ENCODE peak calls at places on chromosomes 11 and 22, in nine cellular contexts. S is A549, C is heart left ventricle, D is mesenchymal stem cell, O is gastrocnemius medialis, K is left ventricle myocardium inferior, Z is body of pancreas, W is adrenal gland, L is HAP-1. J is an unnamed sample.

GRCh38 chr11:86668929-86669328 is 3.5 kb downstream of the ME3 start:
- DNase-seq in Z (no peak), D (no peak), C (no peak), K (no peak), S (no peak), O (no peak), L (no peak), W (no peak), J (no peak)

GRCh38 chr22:37295213-37295886 is 13.0 kb downstream of the CYTH4 start:
- DNase-seq in K (no peak), O (no peak), C (no peak), L (no peak), Z (no peak), D (no peak), S (no peak), W (no peak), J (no peak)

GRCh38 chr11:42536961-42537360 is 774.8 kb upstream of the API5 start:
- DNase-seq in L (no peak), C (no peak), K (no peak), O (no peak), Z (no peak), D (no peak), W (no peak), S (no peak), J (no peak)

GRCh38 chr11:2702771-2703486 is 3.1 kb upstream of the KCNQ1OT1 start:
- DNase-seq in W (no peak), S (no peak), D (no peak), Z (no peak), K (peak; percentile 5), L (no peak), O (no peak), C (no peak), J (no peak)

GRCh38 chr11:113436672-113437252 is 38.4 kb downstream of the DRD2 start:
- DNase-seq in O (no peak), L (no peak), D (no peak), W (no peak), K (no peak), C (no peak), S (no peak), Z (no peak), J (no peak)

GRCh38 chr11:76728778-76729177 is 54.4 kb upstream of the TSKU start:
- DNase-seq in K (no peak), Z (no peak), L (no peak), S (no peak), D (no peak), C (no peak), W (no peak), O (no peak), J (no peak)

GRCh38 chr11:107179829-107180228 is 161.6 kb upstream of the GUCY1A2 start:
- DNase-seq in D (no peak), C (no peak), K (no peak), L (no peak), Z (no peak), S (no peak), O (no peak), W (no peak), J (no peak)

GRCh38 chr11:134120921-134121526 is 52.2 kb downstream of the JAM3 start:
- DNase-seq in C (peak; percentile 30), W (no peak), O (no peak), K (peak; percentile 30), D (peak; percentile 45), L (no peak), S (no peak), Z (no peak), J (peak; percentile 74)

GRCh38 chr22:36411589-36412258 is 24.0 kb upstream of the MYH9 start:
- DNase-seq in O (no peak), S (no peak), W (peak; percentile 49), L (no peak), Z (peak; percentile 81), D (no peak), K (no peak), C (no peak), J (no peak)

GRCh38 chr22:23218867-23219251 is 38.5 kb downstream of the BCR start:
- DNase-seq in D (peak; percentile 83), O (no peak), L (no peak), K (peak; percentile 58), W (no peak), S (no peak), Z (peak; percentile 62), C (no peak), J (peak; percentile 71)

DNA sequence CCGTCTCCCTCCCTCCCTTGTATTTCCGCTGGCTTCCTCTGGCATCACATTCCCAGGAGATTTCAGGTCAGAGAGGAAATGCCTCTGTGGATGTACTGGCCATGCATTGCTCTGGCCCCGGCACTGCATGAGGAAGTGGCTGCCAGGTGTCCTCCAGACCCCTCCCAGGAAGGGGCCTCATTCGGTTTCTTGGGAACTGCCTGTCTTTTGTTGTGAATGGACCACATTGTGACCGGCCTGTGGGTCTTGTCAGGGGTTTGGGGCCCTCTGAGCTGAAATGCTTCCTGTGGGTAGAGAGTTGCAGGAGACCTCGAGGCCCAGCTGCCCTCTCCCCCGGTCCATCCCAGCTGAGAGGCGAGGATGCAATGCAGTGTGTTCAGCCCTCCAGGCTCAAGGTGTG is 18.8 kb upstream of the ST3GAL4 start:
- DNase-seq in L (no peak), D (no peak), O (no peak), K (no peak), C (peak; percentile 45), W (no peak), S (no peak), Z (no peak), J (peak; percentile 64)
- H3K4me1 ChIP-seq in L (no peaks in the 10 kb centered on the region), D (peaks cover 23% of the 10 kb centered on the region), O (peaks cover 33% of the 10 kb centered on the region), K (peaks cover 82% of the 10 kb centered on the region), C (peaks cover 50% of the 10 kb centered on the region), W (peaks cover 47% of the 10 kb centered on the region), S (peaks cover 39% of the 10 kb centered on the region), Z (peaks cover 12% of the 10 kb centered on the region), J (peaks cover 37% of the 10 kb centered on the region)

GRCh38 chr22:48594016-48594756 is 1233.5 kb downstream of the BRD1 start:
- DNase-seq in S (no peak), K (no peak), D (no peak), C (no peak), W (no peak), L (no peak), Z (no peak), O (no peak), J (no peak)
- H3K9me3 ChIP-seq in S (no peaks in the 10 kb centered on the region), K (peaks cover 12% of the 10 kb centered on the region), D (no peaks in the 10 kb centered on the region), C (peaks cover 8% of the 10 kb centered on the region), W (no peaks in the 10 kb centered on the region), L (no peaks in the 10 kb centered on the region), Z (no peaks in the 10 kb centered on the region), O (no peaks in the 10 kb centered on the region), J (no peaks in the 10 kb centered on the region)

GRCh38 chr11:3916962-3917361 is 61.5 kb downstream of the STIM1 start:
- DNase-seq in D (no peak), L (no peak), Z (no peak), C (no peak), K (no peak), W (no peak), S (no peak), O (no peak), J (no peak)
- H3K4me1 ChIP-seq in D (no peaks in the 10 kb centered on the region), L (no peaks in the 10 kb centered on the region), Z (peaks cover 8% of the 10 kb centered on the region), C (no peaks in the 10 kb centered on the region), K (no peaks in the 10 kb centered on the region), W (peaks cover 11% of the 10 kb centered on the region), S (peaks cover 24% of the 10 kb centered on the region), O (peaks cover 33% of the 10 kb centered on the region), J (peaks cover 4% of the 10 kb centered on the region)

DNA sequence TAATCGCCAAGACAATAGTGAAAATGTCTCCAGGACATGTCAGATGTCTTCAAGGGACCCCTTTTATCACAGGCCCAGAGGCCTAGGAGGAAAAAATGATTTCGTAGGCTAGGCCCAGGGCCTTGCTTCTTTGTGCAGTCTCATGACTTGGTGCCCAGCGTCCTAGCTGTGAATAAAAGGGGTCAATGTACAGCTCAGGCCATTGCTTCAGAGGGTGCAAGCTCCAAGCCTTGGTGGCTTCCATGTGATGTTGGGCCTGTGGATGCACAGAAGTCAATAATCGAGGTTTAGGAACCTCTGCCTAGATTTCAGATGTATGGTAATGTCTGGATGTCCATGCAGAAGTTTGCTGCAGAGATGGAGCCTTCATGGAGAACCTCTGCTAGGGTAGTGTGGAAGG is 20.7 kb upstream of the MTMR2 start:
- DNase-seq in S (no peak), Z (no peak), K (no peak), D (no peak), C (no peak), W (no peak), O (no peak), L (no peak), J (no peak)
- H3K9me3 ChIP-seq in S (peaks cover 6% of the 10 kb centered on the region), Z (no peaks in the 10 kb centered on the region), K (peaks cover 12% of the 10 kb centered on the region), D (peaks cover 15% of the 10 kb centered on the region), C (peaks cover 5% of the 10 kb centered on the region), W (no peaks in the 10 kb centered on the region), O (no peaks in the 10 kb centered on the region), L (peaks cover 7% of the 10 kb centered on the region), J (no peaks in the 10 kb centered on the region)

DNA sequence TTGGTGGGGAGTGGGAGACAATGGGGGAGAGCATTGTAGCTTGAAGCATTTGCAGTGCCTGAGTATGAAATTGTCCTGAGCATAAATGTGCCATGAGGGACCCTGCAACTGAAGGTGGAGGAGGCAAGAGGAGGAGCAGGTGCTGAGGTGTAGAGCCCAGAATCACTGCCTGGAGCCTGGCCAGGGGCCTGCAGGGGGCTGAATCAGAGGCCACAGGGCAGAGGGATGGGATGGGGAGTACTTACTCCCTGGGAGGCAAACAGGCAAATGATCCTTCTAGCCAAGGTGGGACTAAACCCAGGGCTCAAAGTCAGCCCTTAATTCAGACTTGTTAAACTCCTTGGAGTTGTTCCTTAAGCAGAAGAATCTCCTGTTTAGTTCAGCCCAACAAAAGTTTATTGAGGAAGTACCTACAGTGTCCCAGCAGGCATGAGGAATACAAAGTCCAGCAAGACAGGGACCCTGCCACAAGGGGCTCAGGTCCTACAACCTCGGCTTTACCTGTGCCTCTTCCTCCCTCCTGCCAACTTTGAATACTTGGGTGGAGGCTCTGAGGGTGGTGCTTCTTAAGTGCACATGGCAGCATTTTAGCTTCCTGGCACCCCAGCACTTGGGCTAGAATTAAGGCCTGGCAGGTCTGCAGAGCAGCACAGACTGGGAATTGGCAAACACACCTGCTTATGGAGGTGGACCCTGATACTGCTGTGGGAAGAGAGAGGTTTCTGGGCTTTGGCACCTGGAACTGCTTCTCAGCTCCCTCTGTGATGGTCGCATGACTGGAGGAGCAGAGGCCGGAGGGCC is 20.0 kb downstream of the MICAL2 start:
- DNase-seq in S (no peak), C (no peak), O (no peak), W (no peak), L (no peak), D (no peak), K (no peak), Z (no peak), J (no peak)
- H3K4me1 ChIP-seq in S (peaks cover 28% of the 10 kb centered on the region), C (peaks cover 43% of the 10 kb centered on the region), O (no peaks in the 10 kb centered on the region), W (peaks cover 2% of the 10 kb centered on the region), L (no peaks in the 10 kb centered on the region), D (peaks cover 15% of the 10 kb centered on the region), K (peaks cover 71% of the 10 kb centered on the region), Z (peaks cover 10% of the 10 kb centered on the region), J (peaks cover 7% of the 10 kb centered on the region)